ENCODE peak calls at places on chromosomes 16 and 17, in five cellular contexts. One of them, this sample, is unnamed. For H3K27me3 and H3K4me1, the result is how much of the 10 kb centered on the place peaks cover.

GRCh38 chr17:43372273-43372911 is 26.4 kb upstream of the ARL4D start:
- DNase-seq in uterus: peak
- DNase-seq in Peyer's patch: no peak
- DNase-seq in neural progenitor cell: no peak
- DNase-seq in pancreas: no peak
- DNase-seq in this sample: peak

GRCh38 chr17:57853695-57854094 is 3.9 kb upstream of the MRPS23 start:
- DNase-seq in uterus: no peak
- DNase-seq in Peyer's patch: peak
- DNase-seq in neural progenitor cell: no peak
- DNase-seq in pancreas: no peak
- DNase-seq in this sample: peak

GRCh38 chr17:74126179-74126900 is 77.1 kb upstream of the RPL38 start:
- DNase-seq in uterus: no peak
- DNase-seq in Peyer's patch: no peak
- DNase-seq in neural progenitor cell: no peak
- DNase-seq in pancreas: no peak
- DNase-seq in this sample: peak

GRCh38 chr16:63981639-63982038 is 1140.2 kb downstream of the CDH11 start:
- DNase-seq in uterus: no peak
- DNase-seq in Peyer's patch: no peak
- DNase-seq in neural progenitor cell: peak
- DNase-seq in pancreas: no peak
- DNase-seq in this sample: no peak

GRCh38 chr16:68475071-68475470 is 26.8 kb upstream of the SMPD3 start:
- DNase-seq in uterus: no peak
- DNase-seq in Peyer's patch: no peak
- DNase-seq in neural progenitor cell: no peak
- DNase-seq in pancreas: no peak
- DNase-seq in this sample: no peak

GRCh38 chr17:17079761-17080160 is 37.5 kb downstream of the MPRIP start:
- DNase-seq in uterus: peak
- DNase-seq in Peyer's patch: peak
- DNase-seq in neural progenitor cell: no peak
- DNase-seq in pancreas: no peak
- DNase-seq in this sample: no peak

GRCh38 chr17:50845260-50846147 is 10.1 kb downstream of the WFIKKN2 start:
- DNase-seq in uterus: no peak
- DNase-seq in Peyer's patch: no peak
- DNase-seq in neural progenitor cell: no peak
- DNase-seq in pancreas: no peak
- DNase-seq in this sample: no peak

GRCh38 chr17:51869387-51869786 is 289.1 kb downstream of the CA10 start:
- DNase-seq in uterus: no peak
- DNase-seq in Peyer's patch: no peak
- DNase-seq in neural progenitor cell: peak
- DNase-seq in pancreas: no peak
- DNase-seq in this sample: no peak

GRCh38 chr16:4606354-4606753 is 8.3 kb downstream of the UBALD1 start:
- DNase-seq in uterus: no peak
- DNase-seq in Peyer's patch: no peak
- DNase-seq in neural progenitor cell: no peak
- DNase-seq in pancreas: no peak
- DNase-seq in this sample: no peak

GRCh38 chr17:10600551-10600950 is 51.1 kb upstream of the MYH2 start:
- DNase-seq in uterus: no peak
- DNase-seq in Peyer's patch: no peak
- DNase-seq in neural progenitor cell: no peak
- DNase-seq in pancreas: no peak
- DNase-seq in this sample: no peak

GRCh38 chr16:77480671-77481315 is 46.0 kb upstream of the ADAMTS18 start:
- DNase-seq in uterus: no peak
- DNase-seq in Peyer's patch: no peak
- DNase-seq in neural progenitor cell: no peak
- DNase-seq in pancreas: no peak
- DNase-seq in this sample: no peak

GRCh38 chr16:56743840-56744239 is 13.9 kb downstream of the NUP93 start:
- DNase-seq in uterus: peak
- DNase-seq in Peyer's patch: no peak
- DNase-seq in neural progenitor cell: no peak
- DNase-seq in pancreas: no peak
- DNase-seq in this sample: no peak

GRCh38 chr17:49290690-49291326 is 60.2 kb upstream of the PHOSPHO1 start:
- DNase-seq in uterus: no peak
- DNase-seq in Peyer's patch: no peak
- DNase-seq in neural progenitor cell: peak
- DNase-seq in pancreas: no peak
- DNase-seq in this sample: no peak

GRCh38 chr17:3982113-3982512 is 17.9 kb upstream of the ATP2A3 start:
- DNase-seq in uterus: no peak
- DNase-seq in Peyer's patch: peak
- DNase-seq in neural progenitor cell: no peak
- DNase-seq in pancreas: no peak
- DNase-seq in this sample: no peak

GRCh38 chr17:6502142-6502541 is 54.2 kb downstream of the PITPNM3 start:
- DNase-seq in uterus: no peak
- DNase-seq in Peyer's patch: no peak
- DNase-seq in neural progenitor cell: no peak
- DNase-seq in pancreas: no peak
- DNase-seq in this sample: no peak

GRCh38 chr17:35082073-35082657 is 18.7 kb upstream of the RFFL start:
- DNase-seq in uterus: no peak
- DNase-seq in Peyer's patch: no peak
- DNase-seq in neural progenitor cell: no peak
- DNase-seq in pancreas: no peak
- DNase-seq in this sample: no peak

GRCh38 chr16:19085679-19086200 is 18.3 kb downstream of the COQ7 start:
- DNase-seq in uterus: no peak
- DNase-seq in Peyer's patch: no peak
- DNase-seq in neural progenitor cell: no peak
- DNase-seq in pancreas: no peak
- DNase-seq in this sample: peak

GRCh38 chr16:59612094-59612493 is 878.0 kb upstream of the GOT2 start:
- DNase-seq in uterus: no peak
- DNase-seq in Peyer's patch: no peak
- DNase-seq in neural progenitor cell: no peak
- DNase-seq in pancreas: no peak
- DNase-seq in this sample: no peak

GRCh38 chr17:83152745-83153611 is 73.6 kb downstream of the METRNL start:
- DNase-seq in uterus: no peak
- DNase-seq in Peyer's patch: no peak
- DNase-seq in neural progenitor cell: no peak
- DNase-seq in pancreas: no peak
- DNase-seq in this sample: peak

GRCh38 chr16:56600398-56600999 is 7.9 kb upstream of the MT2A start:
- DNase-seq in uterus: no peak
- DNase-seq in Peyer's patch: no peak
- DNase-seq in neural progenitor cell: peak
- DNase-seq in pancreas: no peak
- DNase-seq in this sample: no peak

GRCh38 chr17:50146927-50147640 is 3.4 kb downstream of the PPP1R9B start:
- DNase-seq in uterus: no peak
- DNase-seq in Peyer's patch: peak
- DNase-seq in neural progenitor cell: no peak
- DNase-seq in pancreas: no peak
- DNase-seq in this sample: no peak

GRCh38 chr17:42623732-42624596 is 14.5 kb downstream of the TUBG1 start:
- DNase-seq in uterus: no peak
- DNase-seq in Peyer's patch: peak
- DNase-seq in neural progenitor cell: no peak
- DNase-seq in pancreas: peak
- DNase-seq in this sample: peak

GRCh38 chr17:56985371-56986162 is 7.6 kb downstream of the SCPEP1 start:
- DNase-seq in uterus: no peak
- DNase-seq in Peyer's patch: no peak
- DNase-seq in neural progenitor cell: no peak
- DNase-seq in pancreas: no peak
- DNase-seq in this sample: no peak

GRCh38 chr17:73795730-73796129 is 151.5 kb upstream of the SDK2 start:
- DNase-seq in uterus: no peak
- DNase-seq in Peyer's patch: no peak
- DNase-seq in neural progenitor cell: no peak
- DNase-seq in pancreas: no peak
- DNase-seq in this sample: no peak

DNA sequence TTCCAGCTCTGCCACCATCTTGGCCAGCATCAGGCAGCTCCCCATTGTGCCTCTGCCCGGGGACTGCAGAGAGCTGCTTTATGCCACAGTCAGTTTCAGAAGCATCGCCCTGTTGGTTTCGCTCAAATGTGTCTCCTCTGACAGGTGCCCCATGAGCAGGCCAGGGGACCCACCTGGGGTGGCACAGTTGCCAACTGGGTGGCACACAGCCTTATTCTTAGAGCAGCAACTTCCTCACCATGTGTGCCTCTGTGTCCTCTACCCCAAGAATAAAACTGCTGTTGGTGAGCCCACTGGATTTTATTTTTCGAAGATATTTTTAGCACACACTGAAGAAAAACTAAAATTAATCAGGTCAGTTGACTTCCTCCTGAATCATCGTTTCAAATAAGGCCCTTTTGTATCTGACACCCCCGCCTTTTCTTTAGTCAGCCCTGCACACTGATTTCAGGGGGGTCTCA is 44.9 kb upstream of the CACNG5 start:
- DNase-seq in uterus: no peak
- DNase-seq in Peyer's patch: no peak
- DNase-seq in neural progenitor cell: no peak
- DNase-seq in pancreas: no peak
- DNase-seq in this sample: no peak
- H3K27ac ChIP-seq in uterus: peak
- H3K27ac ChIP-seq in Peyer's patch: no peak
- H3K27ac ChIP-seq in neural progenitor cell: no peak
- H3K27ac ChIP-seq in pancreas: no peak
- H3K27ac ChIP-seq in this sample: no peak

GRCh38 chr16:2821483-2822157 is 4.6 kb downstream of the PRSS21 start:
- DNase-seq in uterus: peak
- DNase-seq in Peyer's patch: no peak
- DNase-seq in neural progenitor cell: no peak
- DNase-seq in pancreas: no peak
- DNase-seq in this sample: peak
- H3K27me3 ChIP-seq in uterus: under half
- H3K27me3 ChIP-seq in Peyer's patch: under half
- H3K27me3 ChIP-seq in neural progenitor cell: under half
- H3K27me3 ChIP-seq in pancreas: under half
- H3K27me3 ChIP-seq in this sample: under half

GRCh38 chr17:77164483-77165030 is 23.8 kb downstream of the SEC14L1 start:
- DNase-seq in uterus: no peak
- DNase-seq in Peyer's patch: no peak
- DNase-seq in neural progenitor cell: peak
- DNase-seq in pancreas: no peak
- DNase-seq in this sample: no peak
- H3K4me1 ChIP-seq in uterus: under half
- H3K4me1 ChIP-seq in Peyer's patch: under half
- H3K4me1 ChIP-seq in neural progenitor cell: half or more
- H3K4me1 ChIP-seq in pancreas: under half
- H3K4me1 ChIP-seq in this sample: half or more

GRCh38 chr17:61251939-61252865 is 147.4 kb upstream of the TBX2 start:
- DNase-seq in uterus: peak
- DNase-seq in Peyer's patch: peak
- DNase-seq in neural progenitor cell: no peak
- DNase-seq in pancreas: peak
- DNase-seq in this sample: peak

GRCh38 chr17:61250335-61250890 is 149.2 kb upstream of the TBX2 start:
- DNase-seq in uterus: no peak
- DNase-seq in Peyer's patch: no peak
- DNase-seq in neural progenitor cell: no peak
- DNase-seq in pancreas: no peak
- DNase-seq in this sample: no peak

GRCh38 chr17:61248399-61248798 is 151.2 kb upstream of the TBX2 start:
- DNase-seq in uterus: no peak
- DNase-seq in Peyer's patch: no peak
- DNase-seq in neural progenitor cell: no peak
- DNase-seq in pancreas: peak
- DNase-seq in this sample: peak

GRCh38 chr17:61247438-61247837 is 152.2 kb upstream of the TBX2 start:
- DNase-seq in uterus: no peak
- DNase-seq in Peyer's patch: no peak
- DNase-seq in neural progenitor cell: no peak
- DNase-seq in pancreas: no peak
- DNase-seq in this sample: no peak

DNA sequence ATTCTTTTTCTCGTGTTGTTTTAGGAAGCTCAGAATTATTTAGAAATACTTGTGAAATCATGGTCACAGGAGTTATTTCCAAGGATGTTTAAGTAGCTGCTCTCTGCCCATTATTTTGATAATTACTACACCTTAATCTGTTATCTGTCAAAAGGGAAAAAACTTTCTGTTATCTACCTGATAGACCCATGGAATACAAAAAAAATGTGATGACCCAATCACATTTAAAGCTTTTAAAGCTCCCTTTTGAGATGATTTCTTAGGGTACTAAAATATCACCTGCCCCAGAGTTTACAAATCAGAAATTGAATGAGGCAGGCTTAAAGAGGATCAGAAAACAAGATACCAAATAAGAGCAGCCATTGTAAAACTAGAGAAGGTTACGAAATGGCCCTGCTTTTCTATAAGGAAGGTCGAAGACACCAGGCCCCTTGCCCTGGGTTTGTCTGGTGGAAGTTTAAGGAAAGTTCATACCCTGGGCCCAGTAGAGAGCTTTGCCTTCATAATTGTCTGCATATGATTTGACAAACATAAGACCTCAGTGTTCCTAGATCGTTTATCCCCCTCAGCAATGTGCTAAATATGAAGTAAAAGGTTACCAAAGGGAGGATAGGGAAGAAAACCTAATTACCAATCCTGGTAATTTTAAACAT is 149.9 kb upstream of the TBX2 start:
- DNase-seq in uterus: no peak
- DNase-seq in Peyer's patch: no peak
- DNase-seq in neural progenitor cell: no peak
- DNase-seq in pancreas: no peak
- DNase-seq in this sample: no peak
- H3K27ac ChIP-seq in uterus: peak
- H3K27ac ChIP-seq in Peyer's patch: no peak
- H3K27ac ChIP-seq in neural progenitor cell: no peak
- H3K27ac ChIP-seq in pancreas: no peak
- H3K27ac ChIP-seq in this sample: peak

GRCh38 chr16:25443994-25444393 is 186.3 kb upstream of the ZKSCAN2 start:
- DNase-seq in uterus: no peak
- DNase-seq in Peyer's patch: no peak
- DNase-seq in neural progenitor cell: no peak
- DNase-seq in pancreas: no peak
- DNase-seq in this sample: no peak

DNA sequence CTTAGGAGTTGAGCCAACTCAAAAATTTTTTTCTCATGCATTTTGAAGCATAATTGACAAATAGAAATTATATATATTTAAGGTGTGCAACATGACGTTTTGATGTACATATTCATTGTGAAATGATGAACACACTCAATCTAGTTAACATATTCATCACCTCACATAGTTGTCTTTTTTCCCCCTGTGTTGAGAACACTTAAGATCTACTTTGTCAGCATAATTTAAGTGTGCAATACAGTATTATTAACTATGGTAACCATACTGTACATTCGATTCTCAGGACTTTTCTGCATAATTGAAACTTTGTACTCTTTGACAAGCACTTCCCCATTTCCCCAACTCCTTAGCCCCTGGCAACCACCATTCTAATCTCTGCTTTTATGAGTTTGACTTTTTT is 192.2 kb upstream of the ZKSCAN2 start:
- DNase-seq in uterus: no peak
- DNase-seq in Peyer's patch: no peak
- DNase-seq in neural progenitor cell: no peak
- DNase-seq in pancreas: no peak
- DNase-seq in this sample: no peak
- H3K27me3 ChIP-seq in uterus: under half
- H3K27me3 ChIP-seq in Peyer's patch: under half
- H3K27me3 ChIP-seq in neural progenitor cell: under half
- H3K27me3 ChIP-seq in pancreas: under half
- H3K27me3 ChIP-seq in this sample: under half